ENCODE peak calls at places on chromosomes 16 and 17, in six cellular contexts. S is fibroblast of lung, I is HCT116, U is SK-N-SH, V is GM23248, A is IMR-90. T is an unnamed sample.
A peak's percentile ranks its signal among the peaks of the same experiment; 100 is the strongest.

GRCh38 chr17:7380855-7381683 is at the start of gene TNK1:
- DNase-seq in V (peak; percentile 48), U (peak; percentile 64), A (no peak), I (no peak), S (no peak), T (no peak)

GRCh38 chr17:13597723-13598347 is 3.9 kb downstream of the HS3ST3A1 start:
- DNase-seq in I (peak; percentile 27), V (peak; percentile 73), U (peak; percentile 54), A (peak; percentile 64), S (peak; percentile 85), T (peak; percentile 49)

GRCh38 chr17:80364091-80364691 is 50.8 kb upstream of the ENDOV start:
- DNase-seq in U (peak; percentile 83), A (no peak), S (peak; percentile 11), I (peak; percentile 8), V (peak; percentile 8), T (peak; percentile 34)

GRCh38 chr16:9033125-9033830 is 58.2 kb upstream of the HAPSTR1 start:
- DNase-seq in I (peak; percentile 74), U (peak; percentile 57), S (peak; percentile 78), V (peak; percentile 81), A (peak; percentile 71), T (peak; percentile 41)

GRCh38 chr17:68307443-68307842 is 16.1 kb downstream of the ARSG start:
- DNase-seq in S (no peak), A (no peak), I (no peak), U (no peak), V (no peak), T (no peak)

GRCh38 chr16:81461243-81461642 is 16.6 kb downstream of the CMIP start:
- DNase-seq in V (no peak), I (no peak), S (no peak), U (no peak), A (no peak), T (no peak)

GRCh38 chr16:68356249-68356918 is 45.6 kb downstream of the PRMT7 start:
- DNase-seq in U (peak; percentile 25), V (no peak), A (no peak), S (no peak), I (no peak), T (peak; percentile 24)

GRCh38 chr16:71985262-71985974 is 14.8 kb downstream of the PKD1L3 start:
- DNase-seq in V (no peak), I (no peak), A (no peak), S (no peak), U (no peak), T (no peak)

GRCh38 chr17:80446645-80447405 is 29.6 kb downstream of the NPTX1 start:
- DNase-seq in U (no peak), A (peak; percentile 58), V (peak; percentile 78), S (no peak), I (no peak), T (no peak)

GRCh38 chr17:10087333-10087732 is 111.1 kb downstream of the GAS7 start:
- DNase-seq in A (no peak), V (no peak), I (no peak), S (no peak), U (no peak), T (no peak)

GRCh38 chr17:50431219-50431618 is 5.2 kb downstream of the ACSF2 start:
- DNase-seq in U (no peak), V (no peak), S (no peak), A (no peak), I (no peak), T (no peak)

GRCh38 chr17:4806770-4807533 is at the start of gene PLD2:
- DNase-seq in V (peak; percentile 95), U (peak; percentile 100), S (peak; percentile 69), A (peak; percentile 67), I (peak; percentile 42), T (peak; percentile 91)

GRCh38 chr17:71085238-71086033 is 916.1 kb downstream of the KCNJ2 start:
- DNase-seq in I (peak; percentile 35), U (peak; percentile 30), V (no peak), S (peak; percentile 14), A (no peak), T (peak; percentile 58)

GRCh38 chr16:3983081-3983520 is 102.6 kb upstream of the CREBBP start:
- DNase-seq in I (peak; percentile 60), S (peak; percentile 69), U (peak; percentile 91), V (peak; percentile 67), A (peak; percentile 69), T (no peak)

GRCh38 chr17:56206351-56206750 is 53.1 kb downstream of the ANKFN1 start:
- DNase-seq in V (no peak), S (no peak), U (no peak), A (no peak), I (no peak), T (no peak)

DNA sequence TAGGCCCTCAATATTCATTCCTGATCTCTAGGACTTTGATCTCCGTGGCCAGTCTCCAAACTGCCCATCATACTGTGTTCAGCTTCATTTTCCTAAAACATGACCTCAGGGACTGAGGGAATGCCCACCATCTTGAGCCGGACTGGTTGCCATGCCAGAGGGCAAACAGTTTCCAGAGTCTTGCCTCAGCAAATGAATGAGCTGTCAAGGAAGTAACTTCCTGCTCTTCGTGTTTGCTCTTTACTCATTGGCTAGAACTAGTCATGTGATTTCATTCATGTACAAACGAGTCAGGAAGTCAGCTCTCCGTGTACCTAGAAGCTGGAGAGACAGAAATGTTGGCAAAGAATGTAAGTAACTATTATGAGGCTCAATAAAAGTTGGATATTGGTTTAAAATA is 50.2 kb downstream of the ANKFN1 start:
- DNase-seq in S (no peak), I (peak; percentile 49), A (no peak), U (peak; percentile 19), V (peak; percentile 9), T (peak; percentile 67)
- H3K4me2 ChIP-seq in S (no peak overlapping the region), I (peak overlapping the region; percentile 52), A (no peak overlapping the region), U (no peak overlapping the region), V (no peak overlapping the region), T (peak overlapping the region; percentile 34)

DNA sequence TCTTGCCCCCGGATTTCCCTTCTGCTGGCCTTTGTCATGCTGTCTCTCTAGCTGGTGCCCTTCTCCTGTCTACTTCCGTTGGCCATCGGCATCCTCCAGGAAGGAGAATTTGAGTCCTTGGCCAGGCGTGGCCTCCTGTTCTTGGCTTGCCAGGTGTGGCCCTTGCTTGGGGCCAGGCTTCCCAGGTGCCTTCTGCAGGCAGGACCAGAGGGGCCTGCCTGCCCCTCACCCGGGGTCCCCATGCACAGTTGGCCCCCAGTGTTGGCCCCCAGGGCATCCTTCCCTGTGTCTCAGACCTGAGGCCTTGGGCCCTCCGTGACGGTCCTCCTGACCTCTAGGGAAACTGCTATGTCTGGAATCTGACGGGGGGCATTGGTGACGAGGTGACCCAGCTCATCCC is 2.6 kb downstream of the MLST8 start:
- DNase-seq in I (no peak), S (no peak), A (no peak), U (no peak), V (no peak), T (no peak)
- H3K36me3 ChIP-seq in I (peaks cover 4% of the 10 kb centered on the region), S (peaks cover 27% of the 10 kb centered on the region), A (peaks cover 28% of the 10 kb centered on the region), U (no peaks in the 10 kb centered on the region), V (no peaks in the 10 kb centered on the region), T (peaks cover 44% of the 10 kb centered on the region)

GRCh38 chr16:31441956-31442355 is 633 bp downstream of the ZNF843 start:
- DNase-seq in S (no peak), I (no peak), U (no peak), V (peak; percentile 14), A (no peak), T (no peak)
- H3K4me2 ChIP-seq in S (no peak overlapping the region), I (peak overlapping the region; percentile 93), U (no peak overlapping the region), V (peak overlapping the region; percentile 85), A (no peak overlapping the region), T (no peak overlapping the region)

DNA sequence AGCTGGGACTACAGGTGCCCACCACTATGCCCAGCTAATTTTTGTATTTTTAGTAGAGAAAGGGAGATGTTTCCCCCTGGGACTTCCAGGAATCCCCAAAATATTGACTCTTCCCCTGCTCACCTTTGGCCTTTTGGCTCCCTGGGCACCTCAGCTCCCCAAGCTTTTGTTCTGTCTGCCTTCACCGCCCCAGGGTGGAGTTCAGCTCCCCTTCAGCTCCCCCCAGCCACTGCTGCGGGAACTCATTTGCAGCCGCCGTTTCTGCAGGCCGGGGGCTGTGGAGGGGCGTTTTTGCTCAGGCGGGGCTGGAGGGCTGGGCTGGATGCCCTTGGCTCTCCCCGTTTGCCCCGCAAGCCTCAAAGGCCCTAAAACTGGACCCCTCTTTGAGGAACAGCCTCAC is 47.9 kb downstream of the CRISPLD2 start:
- DNase-seq in A (no peak), V (no peak), S (no peak), I (no peak), U (no peak), T (no peak)
- H3K36me3 ChIP-seq in A (peaks cover 58% of the 10 kb centered on the region), V (no peaks in the 10 kb centered on the region), S (peaks cover 3% of the 10 kb centered on the region), I (no peaks in the 10 kb centered on the region), U (no peaks in the 10 kb centered on the region), T (no peaks in the 10 kb centered on the region)

GRCh38 chr17:65078441-65079160 is 22.1 kb upstream of the GNA13 start:
- DNase-seq in S (peak; percentile 52), A (peak; percentile 78), U (no peak), V (peak; percentile 76), I (no peak), T (no peak)

GRCh38 chr17:65074778-65075250 is 18.3 kb upstream of the GNA13 start:
- DNase-seq in V (no peak), S (peak; percentile 40), I (no peak), A (peak; percentile 68), U (peak; percentile 91), T (no peak)

GRCh38 chr17:65081439-65081838 is 24.9 kb upstream of the GNA13 start:
- DNase-seq in U (no peak), V (no peak), I (no peak), A (no peak), S (no peak), T (no peak)

GRCh38 chr17:65085397-65085796 is 28.9 kb upstream of the GNA13 start:
- DNase-seq in I (no peak), V (no peak), S (no peak), A (peak; percentile 30), U (no peak), T (peak; percentile 42)

GRCh38 chr17:65079489-65079900 is 23.0 kb upstream of the GNA13 start:
- DNase-seq in U (peak; percentile 61), I (no peak), S (no peak), V (no peak), A (no peak), T (no peak)
- H3K4me2 ChIP-seq in U (no peak overlapping the region), I (no peak overlapping the region), S (no peak overlapping the region), V (no peak overlapping the region), A (no peak overlapping the region), T (no peak overlapping the region)